ENCODE peak calls at places on chromosomes 4 and X, in eight cellular contexts. P, H, B, U, O, K, V and C are unnamed samples.

GRCh38 chr4:31088600-31089230 is 368.5 kb downstream of the PCDH7 start:
- DNase-seq in B (no peak), V (no peak), U (no peak), K (no peak), H (no peak), P (no peak), O (no peak), C (no peak)

GRCh38 chrX:41441934-41442823 is 5.0 kb upstream of the NYX start:
- DNase-seq in P (peak; percentile 91), O (peak; percentile 87), K (peak; percentile 90), B (no peak), U (peak; percentile 92), H (peak; percentile 50), V (peak; percentile 63), C (no peak)

GRCh38 chrX:53695901-53696300 is 9.4 kb upstream of the HUWE1 start:
- DNase-seq in H (no peak), K (no peak), P (no peak), B (no peak), V (no peak), O (no peak), U (no peak), C (peak; percentile 52)

GRCh38 chr4:123701046-123701445 is 304.5 kb downstream of the SPRY1 start:
- DNase-seq in B (no peak), H (no peak), P (no peak), K (peak; percentile 40), U (no peak), O (no peak), V (no peak), C (no peak)

GRCh38 chrX:133726211-133726630 is 259.2 kb downstream of the GPC3 start:
- DNase-seq in B (no peak), K (peak; percentile 41), P (no peak), O (no peak), V (no peak), U (no peak), H (peak; percentile 0), C (peak; percentile 78)

GRCh38 chrX:21708116-21708515 is 49.8 kb downstream of the SMPX start:
- DNase-seq in B (no peak), U (no peak), P (no peak), H (no peak), O (no peak), V (no peak), K (no peak), C (no peak)

GRCh38 chrX:40040686-40041461 is 56.9 kb downstream of the BCOR start:
- DNase-seq in K (no peak), P (no peak), B (no peak), O (no peak), H (no peak), U (peak; percentile 20), V (no peak), C (no peak)

GRCh38 chr4:79585834-79586233 is 177.8 kb upstream of the GK2 start:
- DNase-seq in O (no peak), U (no peak), V (no peak), K (no peak), B (peak; percentile 66), P (no peak), H (no peak), C (no peak)

GRCh38 chrX:70508296-70508911 is 63.8 kb downstream of the DLG3 start:
- DNase-seq in P (no peak), H (no peak), U (peak; percentile 36), O (no peak), B (no peak), K (no peak), V (no peak), C (peak; percentile 35)

GRCh38 chrX:15242899-15243555 is 26.9 kb downstream of the ASB9 start:
- DNase-seq in P (no peak), U (peak; percentile 45), K (peak; percentile 50), V (no peak), B (peak; percentile 1), H (peak; percentile 31), O (no peak), C (peak; percentile 20)

GRCh38 chrX:15605233-15605632 is 4.5 kb upstream of the ACE2 start:
- DNase-seq in U (no peak), O (no peak), K (no peak), H (no peak), P (no peak), V (no peak), B (no peak), C (no peak)

GRCh38 chr4:76219299-76220055 is 5.9 kb upstream of the SCARB2 start:
- DNase-seq in U (no peak), B (no peak), V (no peak), K (peak; percentile 72), H (peak; percentile 39), O (no peak), P (no peak), C (no peak)

GRCh38 chrX:107738768-107739167 is 36.8 kb downstream of the TSC22D3 start:
- DNase-seq in P (no peak), V (no peak), U (no peak), K (no peak), O (no peak), B (no peak), H (no peak), C (no peak)

GRCh38 chrX:107766470-107767140 is 9.0 kb downstream of the TSC22D3 start:
- DNase-seq in P (no peak), K (peak; percentile 12), O (no peak), H (no peak), U (no peak), B (no peak), V (no peak), C (no peak)

GRCh38 chr4:78323439-78323838 is 228.1 kb upstream of the ANXA3 start:
- DNase-seq in K (no peak), P (no peak), H (no peak), O (no peak), V (no peak), B (no peak), U (no peak), C (no peak)

GRCh38 chrX:78384486-78384885 is 57.1 kb upstream of the CYSLTR1 start:
- DNase-seq in H (no peak), V (no peak), B (no peak), P (no peak), U (no peak), K (no peak), O (no peak), C (no peak)

GRCh38 chr4:32002037-32002747 is 1282.0 kb downstream of the PCDH7 start:
- DNase-seq in B (no peak), U (no peak), H (no peak), V (no peak), K (no peak), O (no peak), P (no peak), C (no peak)